ENCODE peak calls at places on chromosomes 13 and 19, in ten cellular contexts. One of them, this sample, is unnamed.

GRCh38 chr13:50224534-50224933 is 209.3 kb downstream of the KCNRG start:
- DNase-seq in esophagus squamous epithelium: no peak
- DNase-seq in GM23248: peak
- DNase-seq in neural progenitor cell: no peak
- DNase-seq in left lung: no peak
- DNase-seq in IMR-90: peak
- DNase-seq in PC-9: no peak
- DNase-seq in tibial artery: no peak
- DNase-seq in spleen: no peak
- DNase-seq in substantia nigra: no peak
- DNase-seq in this sample: no peak

GRCh38 chr13:95588134-95588533 is 35.6 kb downstream of the CLDN10 start:
- DNase-seq in GM23248: no peak
- DNase-seq in PC-9: no peak
- DNase-seq in esophagus squamous epithelium: no peak
- DNase-seq in spleen: no peak
- DNase-seq in neural progenitor cell: no peak
- DNase-seq in IMR-90: no peak
- DNase-seq in tibial artery: no peak
- DNase-seq in substantia nigra: no peak
- DNase-seq in left lung: no peak
- DNase-seq in this sample: no peak

GRCh38 chr13:97261254-97262015 is 39.3 kb downstream of the MBNL2 start:
- DNase-seq in substantia nigra: no peak
- DNase-seq in IMR-90: no peak
- DNase-seq in GM23248: no peak
- DNase-seq in left lung: no peak
- DNase-seq in PC-9: no peak
- DNase-seq in neural progenitor cell: no peak
- DNase-seq in tibial artery: no peak
- DNase-seq in esophagus squamous epithelium: no peak
- DNase-seq in spleen: no peak
- DNase-seq in this sample: no peak

GRCh38 chr13:85508683-85509329 is 290.4 kb downstream of the SLITRK6 start:
- DNase-seq in substantia nigra: no peak
- DNase-seq in IMR-90: no peak
- DNase-seq in GM23248: no peak
- DNase-seq in tibial artery: peak
- DNase-seq in neural progenitor cell: no peak
- DNase-seq in esophagus squamous epithelium: no peak
- DNase-seq in spleen: peak
- DNase-seq in left lung: no peak
- DNase-seq in PC-9: no peak
- DNase-seq in this sample: no peak

GRCh38 chr13:112446347-112446861 is 70.2 kb downstream of the SPACA7 start:
- DNase-seq in spleen: peak
- DNase-seq in GM23248: no peak
- DNase-seq in IMR-90: no peak
- DNase-seq in PC-9: no peak
- DNase-seq in tibial artery: peak
- DNase-seq in esophagus squamous epithelium: no peak
- DNase-seq in substantia nigra: no peak
- DNase-seq in left lung: no peak
- DNase-seq in neural progenitor cell: no peak
- DNase-seq in this sample: no peak

GRCh38 chr19:52901842-52902241 is 4.4 kb upstream of the ZNF320 start:
- DNase-seq in esophagus squamous epithelium: no peak
- DNase-seq in GM23248: no peak
- DNase-seq in substantia nigra: no peak
- DNase-seq in spleen: no peak
- DNase-seq in PC-9: no peak
- DNase-seq in left lung: no peak
- DNase-seq in IMR-90: no peak
- DNase-seq in neural progenitor cell: no peak
- DNase-seq in tibial artery: no peak
- DNase-seq in this sample: no peak

GRCh38 chr19:32469796-32470195 is 64.2 kb downstream of the DPY19L3 start:
- DNase-seq in esophagus squamous epithelium: no peak
- DNase-seq in GM23248: peak
- DNase-seq in left lung: no peak
- DNase-seq in substantia nigra: no peak
- DNase-seq in IMR-90: peak
- DNase-seq in neural progenitor cell: no peak
- DNase-seq in PC-9: no peak
- DNase-seq in tibial artery: no peak
- DNase-seq in spleen: no peak
- DNase-seq in this sample: no peak

GRCh38 chr13:113421673-113422270 is 31.5 kb downstream of the ADPRHL1 start:
- DNase-seq in substantia nigra: no peak
- DNase-seq in IMR-90: peak
- DNase-seq in PC-9: no peak
- DNase-seq in esophagus squamous epithelium: no peak
- DNase-seq in GM23248: peak
- DNase-seq in tibial artery: no peak
- DNase-seq in neural progenitor cell: no peak
- DNase-seq in left lung: no peak
- DNase-seq in spleen: no peak
- DNase-seq in this sample: no peak

GRCh38 chr13:33322965-33323668 is 37.6 kb upstream of the STARD13 start:
- DNase-seq in GM23248: no peak
- DNase-seq in left lung: no peak
- DNase-seq in substantia nigra: no peak
- DNase-seq in PC-9: no peak
- DNase-seq in esophagus squamous epithelium: no peak
- DNase-seq in IMR-90: no peak
- DNase-seq in spleen: no peak
- DNase-seq in tibial artery: no peak
- DNase-seq in neural progenitor cell: no peak
- DNase-seq in this sample: no peak

GRCh38 chr13:33319859-33320258 is 34.3 kb upstream of the STARD13 start:
- DNase-seq in substantia nigra: no peak
- DNase-seq in spleen: no peak
- DNase-seq in esophagus squamous epithelium: no peak
- DNase-seq in IMR-90: no peak
- DNase-seq in left lung: no peak
- DNase-seq in neural progenitor cell: no peak
- DNase-seq in PC-9: no peak
- DNase-seq in tibial artery: no peak
- DNase-seq in GM23248: no peak
- DNase-seq in this sample: no peak

GRCh38 chr13:33323766-33324525 is 38.4 kb upstream of the STARD13 start:
- DNase-seq in tibial artery: no peak
- DNase-seq in left lung: no peak
- DNase-seq in GM23248: peak
- DNase-seq in IMR-90: peak
- DNase-seq in substantia nigra: no peak
- DNase-seq in esophagus squamous epithelium: no peak
- DNase-seq in neural progenitor cell: no peak
- DNase-seq in spleen: no peak
- DNase-seq in PC-9: no peak
- DNase-seq in this sample: no peak

GRCh38 chr13:33322474-33322827 is 36.9 kb upstream of the STARD13 start:
- DNase-seq in GM23248: peak
- DNase-seq in left lung: no peak
- DNase-seq in IMR-90: peak
- DNase-seq in tibial artery: peak
- DNase-seq in PC-9: no peak
- DNase-seq in spleen: no peak
- DNase-seq in substantia nigra: no peak
- DNase-seq in esophagus squamous epithelium: no peak
- DNase-seq in neural progenitor cell: no peak
- DNase-seq in this sample: no peak

DNA sequence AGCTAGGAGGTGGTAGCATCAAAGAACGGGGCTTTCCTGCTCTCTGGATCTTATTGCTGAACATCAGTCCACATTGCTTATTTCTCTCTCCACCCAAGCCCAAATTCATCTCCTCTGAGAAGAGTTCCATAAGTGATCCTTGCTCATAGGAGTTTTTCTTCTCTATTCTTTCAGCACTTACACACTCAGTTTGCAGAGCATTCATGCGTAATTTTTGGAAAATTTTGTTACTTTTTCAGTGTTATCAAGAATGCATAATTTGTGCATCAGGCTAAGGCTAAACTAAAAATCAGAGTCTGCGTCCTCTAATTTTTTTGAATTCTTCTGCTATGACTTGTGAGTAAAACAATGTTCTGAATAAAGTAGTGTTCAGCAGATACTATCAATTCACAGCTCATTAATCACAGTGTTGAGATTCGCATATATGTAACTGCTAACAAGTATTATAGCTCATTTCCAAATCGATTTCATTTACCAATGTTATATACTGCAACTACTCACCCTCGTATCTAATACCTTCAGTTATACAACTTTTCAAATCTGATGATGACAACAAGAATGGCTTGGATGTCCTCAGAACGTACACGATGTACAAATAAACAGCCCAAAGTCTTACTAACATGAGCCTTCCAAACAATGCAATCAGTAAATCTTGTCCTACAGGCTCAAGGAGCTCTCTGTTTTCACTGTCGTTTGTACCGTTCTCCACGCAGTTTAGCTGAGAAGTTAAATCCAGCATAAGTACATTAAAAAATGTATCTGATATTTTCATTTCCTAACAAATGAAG is 36.3 kb upstream of the STARD13 start:
- DNase-seq in GM23248: peak
- DNase-seq in spleen: no peak
- DNase-seq in esophagus squamous epithelium: no peak
- DNase-seq in PC-9: no peak
- DNase-seq in substantia nigra: no peak
- DNase-seq in left lung: no peak
- DNase-seq in tibial artery: no peak
- DNase-seq in IMR-90: peak
- DNase-seq in neural progenitor cell: no peak
- DNase-seq in this sample: no peak
- H3K27ac ChIP-seq in GM23248: peak
- H3K27ac ChIP-seq in spleen: no peak
- H3K27ac ChIP-seq in esophagus squamous epithelium: peak
- H3K27ac ChIP-seq in PC-9: no peak
- H3K27ac ChIP-seq in substantia nigra: no peak
- H3K27ac ChIP-seq in left lung: no peak
- H3K27ac ChIP-seq in tibial artery: peak
- H3K27ac ChIP-seq in IMR-90: peak
- H3K27ac ChIP-seq in neural progenitor cell: no peak
- H3K27ac ChIP-seq in this sample: peak

GRCh38 chr13:27131202-27131623 is 40.4 kb downstream of the USP12 start:
- DNase-seq in esophagus squamous epithelium: no peak
- DNase-seq in spleen: no peak
- DNase-seq in substantia nigra: no peak
- DNase-seq in GM23248: peak
- DNase-seq in tibial artery: no peak
- DNase-seq in PC-9: no peak
- DNase-seq in left lung: peak
- DNase-seq in IMR-90: peak
- DNase-seq in neural progenitor cell: no peak
- DNase-seq in this sample: no peak

GRCh38 chr13:27131906-27132305 is 39.7 kb downstream of the USP12 start:
- DNase-seq in spleen: no peak
- DNase-seq in PC-9: no peak
- DNase-seq in substantia nigra: no peak
- DNase-seq in tibial artery: no peak
- DNase-seq in neural progenitor cell: no peak
- DNase-seq in GM23248: no peak
- DNase-seq in esophagus squamous epithelium: no peak
- DNase-seq in IMR-90: no peak
- DNase-seq in left lung: no peak
- DNase-seq in this sample: no peak

GRCh38 chr13:27128825-27129627 is 42.6 kb downstream of the USP12 start:
- DNase-seq in neural progenitor cell: no peak
- DNase-seq in esophagus squamous epithelium: no peak
- DNase-seq in GM23248: no peak
- DNase-seq in spleen: no peak
- DNase-seq in substantia nigra: no peak
- DNase-seq in IMR-90: no peak
- DNase-seq in PC-9: no peak
- DNase-seq in tibial artery: no peak
- DNase-seq in left lung: no peak
- DNase-seq in this sample: no peak

GRCh38 chr13:27132538-27132937 is 39.1 kb downstream of the USP12 start:
- DNase-seq in left lung: no peak
- DNase-seq in IMR-90: no peak
- DNase-seq in neural progenitor cell: no peak
- DNase-seq in esophagus squamous epithelium: no peak
- DNase-seq in substantia nigra: no peak
- DNase-seq in PC-9: no peak
- DNase-seq in tibial artery: no peak
- DNase-seq in spleen: no peak
- DNase-seq in GM23248: no peak
- DNase-seq in this sample: no peak

DNA sequence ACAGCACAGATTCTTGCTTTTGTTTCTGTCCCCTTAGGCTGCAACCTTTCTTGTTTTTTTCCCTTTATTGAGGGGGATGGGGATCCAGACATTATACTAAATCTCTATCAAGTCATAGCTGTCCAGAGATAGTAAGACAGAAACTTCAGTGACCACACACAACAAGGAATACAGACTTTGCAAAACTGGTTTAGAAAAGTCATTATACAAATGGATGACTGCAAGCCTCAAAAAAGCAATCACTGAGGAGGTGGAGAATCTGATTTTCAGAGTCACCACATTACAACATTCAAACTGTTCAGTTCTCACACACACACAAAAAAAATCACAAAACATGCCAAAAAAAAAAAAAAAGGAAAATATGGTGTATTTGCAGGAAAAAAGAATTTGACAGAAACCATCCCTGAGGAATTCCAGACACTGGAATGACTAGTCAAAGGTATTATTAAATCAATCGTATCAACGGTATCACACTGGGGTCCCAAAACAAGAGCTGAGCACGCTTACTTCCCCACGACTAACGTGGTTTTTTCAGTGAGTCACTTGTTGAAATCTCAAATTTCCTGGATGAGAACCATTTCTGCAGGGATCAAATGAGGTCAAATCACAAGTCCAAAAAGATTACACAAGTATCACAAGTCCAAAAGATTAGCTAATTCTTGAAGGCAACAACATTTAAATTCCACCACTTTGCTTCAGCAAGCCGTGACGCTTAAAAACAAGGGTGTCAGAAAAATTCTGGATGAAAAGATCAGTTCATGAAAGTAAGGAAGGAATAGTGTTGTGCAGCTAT is 41.2 kb downstream of the USP12 start:
- DNase-seq in spleen: no peak
- DNase-seq in IMR-90: peak
- DNase-seq in neural progenitor cell: no peak
- DNase-seq in left lung: no peak
- DNase-seq in GM23248: peak
- DNase-seq in tibial artery: no peak
- DNase-seq in PC-9: no peak
- DNase-seq in esophagus squamous epithelium: no peak
- DNase-seq in substantia nigra: no peak
- DNase-seq in this sample: no peak
- H3K27ac ChIP-seq in spleen: no peak
- H3K27ac ChIP-seq in IMR-90: no peak
- H3K27ac ChIP-seq in neural progenitor cell: no peak
- H3K27ac ChIP-seq in left lung: peak
- H3K27ac ChIP-seq in GM23248: peak
- H3K27ac ChIP-seq in tibial artery: no peak
- H3K27ac ChIP-seq in PC-9: peak
- H3K27ac ChIP-seq in esophagus squamous epithelium: peak
- H3K27ac ChIP-seq in substantia nigra: no peak
- H3K27ac ChIP-seq in this sample: peak

GRCh38 chr19:17259934-17260333 is 4.6 kb downstream of the USHBP1 start:
- DNase-seq in substantia nigra: no peak
- DNase-seq in spleen: no peak
- DNase-seq in left lung: no peak
- DNase-seq in neural progenitor cell: no peak
- DNase-seq in esophagus squamous epithelium: no peak
- DNase-seq in IMR-90: no peak
- DNase-seq in GM23248: no peak
- DNase-seq in tibial artery: no peak
- DNase-seq in PC-9: no peak
- DNase-seq in this sample: no peak
- H3K27ac ChIP-seq in substantia nigra: no peak
- H3K27ac ChIP-seq in spleen: no peak
- H3K27ac ChIP-seq in left lung: no peak
- H3K27ac ChIP-seq in neural progenitor cell: no peak
- H3K27ac ChIP-seq in esophagus squamous epithelium: no peak
- H3K27ac ChIP-seq in IMR-90: no peak
- H3K27ac ChIP-seq in GM23248: no peak
- H3K27ac ChIP-seq in tibial artery: no peak
- H3K27ac ChIP-seq in PC-9: no peak
- H3K27ac ChIP-seq in this sample: no peak

GRCh38 chr19:13071444-13072205 is 31.0 kb downstream of the LYL1 start:
- DNase-seq in esophagus squamous epithelium: no peak
- DNase-seq in tibial artery: no peak
- DNase-seq in IMR-90: no peak
- DNase-seq in spleen: no peak
- DNase-seq in left lung: no peak
- DNase-seq in GM23248: no peak
- DNase-seq in PC-9: no peak
- DNase-seq in neural progenitor cell: no peak
- DNase-seq in substantia nigra: no peak
- DNase-seq in this sample: no peak
- H3K27ac ChIP-seq in esophagus squamous epithelium: peak
- H3K27ac ChIP-seq in tibial artery: peak
- H3K27ac ChIP-seq in IMR-90: no peak
- H3K27ac ChIP-seq in spleen: no peak
- H3K27ac ChIP-seq in left lung: no peak
- H3K27ac ChIP-seq in GM23248: no peak
- H3K27ac ChIP-seq in PC-9: no peak
- H3K27ac ChIP-seq in neural progenitor cell: no peak
- H3K27ac ChIP-seq in substantia nigra: peak
- H3K27ac ChIP-seq in this sample: peak